ENCODE peak calls at places on chromosomes 1 and 21, in seven cellular contexts. M, P, Y, U, C, Q and X are unnamed samples.
A peak's percentile ranks its signal among the peaks of the same experiment; 100 is the strongest.

GRCh38 chr1:31413405-31414005 is 492 bp downstream of the SERINC2 start:
- DNase-seq in C (peak; percentile 85), P (no peak), Q (peak; percentile 72), U (no peak), Y (peak; percentile 23), M (no peak), X (no peak)

GRCh38 chr1:153598309-153599172 is 14.4 kb downstream of the S100A16 start:
- DNase-seq in C (peak; percentile 83), U (no peak), P (no peak), M (no peak), Y (peak; percentile 70), Q (no peak), X (peak; percentile 19)

GRCh38 chr1:223617671-223618070 is 47.8 kb downstream of the CAPN8 start:
- DNase-seq in Y (no peak), U (no peak), P (no peak), Q (no peak), M (no peak), C (no peak), X (no peak)

GRCh38 chr1:35475356-35475755 is 81.8 kb downstream of the KIAA0319L start:
- DNase-seq in M (no peak), U (no peak), Q (no peak), C (no peak), Y (peak; percentile 8), P (no peak), X (no peak)

GRCh38 chr1:78779831-78780230 is 130.2 kb downstream of the IFI44 start:
- DNase-seq in M (no peak), Y (peak; percentile 45), U (no peak), Q (no peak), P (peak; percentile 23), C (no peak), X (no peak)

GRCh38 chr1:244303610-244303969 is 148.1 kb downstream of the ADSS2 start:
- DNase-seq in C (no peak), M (no peak), P (no peak), Y (no peak), U (no peak), Q (no peak), X (no peak)

GRCh38 chr1:170556910-170557309 is 24.9 kb downstream of the GORAB start:
- DNase-seq in P (no peak), C (no peak), M (no peak), Y (peak; percentile 22), Q (no peak), U (no peak), X (no peak)

GRCh38 chr1:241639653-241640148 is 468 bp downstream of the CHML start:
- DNase-seq in M (peak; percentile 18), C (no peak), P (no peak), Q (peak; percentile 56), U (no peak), Y (peak; percentile 51), X (no peak)

GRCh38 chr1:212002536-212002935 is 32.8 kb downstream of the INTS7 start:
- DNase-seq in M (no peak), Q (no peak), Y (peak; percentile 27), C (no peak), U (no peak), P (no peak), X (no peak)

GRCh38 chr1:186059311-186059710 is 315.7 kb downstream of the TPR start:
- DNase-seq in M (no peak), C (no peak), Y (peak; percentile 76), Q (no peak), P (no peak), U (no peak), X (no peak)

GRCh38 chr1:37238376-37239224 is 204.3 kb upstream of the GRIK3 start:
- DNase-seq in Q (no peak), M (no peak), Y (no peak), C (no peak), U (no peak), P (no peak), X (no peak)

GRCh38 chr1:41800237-41800902 is 118.4 kb downstream of the HIVEP3 start:
- DNase-seq in U (no peak), Q (peak; percentile 7), C (no peak), Y (no peak), P (no peak), M (no peak), X (no peak)

GRCh38 chr1:61348025-61348665 is 265.8 kb downstream of the NFIA start:
- DNase-seq in Y (no peak), U (no peak), C (no peak), P (no peak), M (no peak), Q (no peak), X (no peak)

GRCh38 chr21:38333290-38334272 is 76.8 kb downstream of the KCNJ15 start:
- DNase-seq in U (no peak), M (no peak), Q (no peak), Y (peak; percentile 66), C (no peak), P (no peak), X (no peak)

GRCh38 chr1:32474954-32475353 is 10.1 kb downstream of the ZBTB8B start:
- DNase-seq in U (no peak), M (no peak), Q (no peak), Y (no peak), C (peak; percentile 15), P (no peak), X (no peak)

GRCh38 chr1:4000811-4001251 is 100.8 kb upstream of the C1orf174 start:
- DNase-seq in Q (no peak), P (no peak), M (no peak), C (no peak), Y (no peak), U (no peak), X (no peak)

GRCh38 chr1:224340711-224341384 is 10.9 kb upstream of the NVL start:
- DNase-seq in Q (peak; percentile 49), C (peak; percentile 46), Y (peak; percentile 15), M (no peak), P (no peak), U (peak; percentile 70), X (no peak)

GRCh38 chr1:115337633-115338456 is at the start of gene NGF:
- DNase-seq in P (no peak), Y (peak; percentile 56), M (no peak), U (no peak), Q (peak; percentile 2), C (no peak), X (no peak)

GRCh38 chr1:19042675-19043578 is 86.5 kb upstream of the IFFO2 start:
- DNase-seq in M (no peak), Y (no peak), Q (no peak), C (peak; percentile 43), U (no peak), P (no peak), X (no peak)

GRCh38 chr1:65105596-65105995 is 42.4 kb upstream of the AK4 start:
- DNase-seq in M (no peak), P (no peak), C (no peak), U (no peak), Y (peak; percentile 4), Q (no peak), X (no peak)

GRCh38 chr1:55262822-55263221 is 47.7 kb upstream of the USP24 start:
- DNase-seq in C (peak; percentile 76), Y (peak; percentile 82), U (no peak), P (no peak), M (no peak), Q (no peak), X (no peak)

GRCh38 chr1:210477328-210477924 is 148.7 kb downstream of the HHAT start:
- DNase-seq in Y (no peak), C (no peak), M (no peak), U (no peak), Q (peak; percentile 96), P (peak; percentile 31), X (no peak)

GRCh38 chr21:33189237-33189636 is 40.5 kb upstream of the IFNAR2 start:
- DNase-seq in U (no peak), Y (no peak), Q (peak; percentile 23), M (no peak), P (no peak), C (no peak), X (no peak)

GRCh38 chr1:52119722-52120121 is 22.2 kb upstream of the ZFYVE9 start:
- DNase-seq in M (no peak), C (no peak), P (no peak), Q (no peak), Y (no peak), U (no peak), X (no peak)

GRCh38 chr1:40140211-40140709 is 20.9 kb upstream of the RLF start:
- DNase-seq in C (no peak), Y (peak; percentile 61), Q (peak; percentile 91), M (no peak), P (no peak), U (no peak), X (no peak)

GRCh38 chr1:86231076-86231475 is 74.5 kb upstream of the COL24A1 start:
- DNase-seq in M (no peak), Q (no peak), Y (no peak), C (no peak), U (no peak), P (no peak), X (no peak)

GRCh38 chr1:211345719-211346118 is 19.1 kb downstream of the TRAF5 start:
- DNase-seq in Q (peak; percentile 46), U (no peak), Y (peak; percentile 36), C (no peak), P (no peak), M (no peak), X (no peak)

GRCh38 chr1:38141483-38141882 is 94.9 kb upstream of the POU3F1 start:
- DNase-seq in U (no peak), Q (no peak), C (no peak), Y (no peak), P (no peak), M (no peak), X (no peak)

GRCh38 chr1:41319803-41320711 is 41.2 kb upstream of the FOXO6 start:
- DNase-seq in P (no peak), U (no peak), Q (no peak), C (peak; percentile 46), M (no peak), Y (no peak), X (no peak)

GRCh38 chr1:234866007-234866866 is 256.3 kb upstream of the IRF2BP2 start:
- DNase-seq in Q (no peak), U (no peak), P (no peak), C (no peak), M (no peak), Y (peak; percentile 91), X (no peak)

GRCh38 chr1:236615399-236616148 is 11.3 kb upstream of the HEATR1 start:
- DNase-seq in U (no peak), Y (no peak), C (no peak), Q (no peak), P (no peak), M (no peak), X (no peak)

GRCh38 chr1:221809101-221810029 is 67.5 kb upstream of the DUSP10 start:
- DNase-seq in Q (no peak), U (no peak), Y (no peak), P (no peak), C (no peak), M (no peak), X (no peak)